ENCODE peak calls at places on chromosomes 11 and 22, in six cellular contexts. O is A549; G is activated CD4-positive, alpha-beta T cell treated with anti-CD3 and anti-CD28 coated beads for 36 hours; Z is PC-9; M is cardiac muscle cell; W is BE2C. A is an unnamed sample.

GRCh38 chr11:118088531-118088930 is 1.8 kb upstream of the SMIM35 start:
- DNase-seq in O (no peak), G (no peak), Z (peak), M (no peak), W (no peak), A (no peak)

GRCh38 chr11:57288771-57289579 is 35.8 kb downstream of the TNKS1BP1 start:
- DNase-seq in O (no peak), G (peak), Z (no peak), M (peak), W (no peak), A (no peak)

GRCh38 chr11:14587203-14587602 is 56.4 kb upstream of the PDE3B start:
- DNase-seq in O (no peak), G (no peak), Z (no peak), M (no peak), W (no peak), A (no peak)

GRCh38 chr22:42758929-42759629 is 38.4 kb upstream of the A4GALT start:
- DNase-seq in O (no peak), G (no peak), Z (no peak), M (peak), W (no peak), A (no peak)

GRCh38 chr11:20457001-20457768 is 69.7 kb downstream of the PRMT3 start:
- DNase-seq in O (no peak), G (no peak), Z (no peak), M (no peak), W (no peak), A (no peak)

GRCh38 chr11:11701070-11701469 is 79.3 kb upstream of the GALNT18 start:
- DNase-seq in O (no peak), G (no peak), Z (no peak), M (no peak), W (no peak), A (no peak)

GRCh38 chr11:123188508-123189165 is 6.4 kb downstream of the CLMP start:
- DNase-seq in O (no peak), G (no peak), Z (no peak), M (peak), W (no peak), A (no peak)

GRCh38 chr11:113667801-113668200 is 38.3 kb downstream of the TMPRSS5 start:
- DNase-seq in O (no peak), G (no peak), Z (no peak), M (no peak), W (no peak), A (no peak)

GRCh38 chr22:28027453-28028448 is 108.7 kb upstream of the PITPNB start:
- DNase-seq in O (no peak), G (no peak), Z (no peak), M (peak), W (peak), A (no peak)

GRCh38 chr11:116774661-116775060 is 1.9 kb upstream of the BUD13 start:
- DNase-seq in O (no peak), G (no peak), Z (no peak), M (no peak), W (no peak), A (no peak)

GRCh38 chr11:75334976-75335375 is 16.5 kb downstream of the ARRB1 start:
- DNase-seq in O (no peak), G (no peak), Z (no peak), M (no peak), W (no peak), A (no peak)

GRCh38 chr11:128643661-128644060 is 50.2 kb upstream of the FLI1 start:
- DNase-seq in O (no peak), G (no peak), Z (no peak), M (no peak), W (no peak), A (no peak)

GRCh38 chr11:1876361-1877063 is 15.2 kb downstream of the PRR33 start:
- DNase-seq in O (peak), G (peak), Z (no peak), M (peak), W (peak), A (no peak)

GRCh38 chr11:19988598-19988997 is 171.7 kb downstream of the DBX1 start:
- DNase-seq in O (no peak), G (no peak), Z (peak), M (peak), W (no peak), A (no peak)

GRCh38 chr11:15289718-15290117 is 175.0 kb downstream of the INSC start:
- DNase-seq in O (no peak), G (no peak), Z (no peak), M (no peak), W (no peak), A (no peak)

GRCh38 chr11:67157691-67158090 is 38.6 kb downstream of the KDM2A start:
- DNase-seq in O (no peak), G (no peak), Z (no peak), M (no peak), W (no peak), A (no peak)

GRCh38 chr11:11179239-11179638 is 173.8 kb downstream of the CSNK2A3 start:
- DNase-seq in O (peak), G (no peak), Z (no peak), M (peak), W (no peak), A (no peak)

A was measured in coronary artery.